ENCODE peak calls at places on chromosome 5, in eight cellular contexts. I is AG04449, G is uterus, A is PC-3, Y is nephron progenitor cell, M is HepG2, X is upper lobe of right lung, W is endothelial cell. D is an unnamed sample.

GRCh38 chr5:76813982-76814562 is 4.8 kb upstream of the F2RL1 start:
- DNase-seq in I (no peak), G (no peak), A (peak), Y (no peak), M (peak), X (no peak), W (no peak), D (peak)

GRCh38 chr5:128559300-128560297 is 21.6 kb upstream of the FBN2 start:
- DNase-seq in I (no peak), G (no peak), A (peak), Y (no peak), M (no peak), X (no peak), W (no peak), D (peak)

GRCh38 chr5:130333089-130333488 is 428.8 kb downstream of the CHSY3 start:
- DNase-seq in I (peak), G (no peak), A (peak), Y (no peak), M (no peak), X (no peak), W (no peak), D (peak)

GRCh38 chr5:96823900-96824351 is 16.2 kb upstream of the ERAP1 start:
- DNase-seq in I (peak), G (no peak), A (peak), Y (no peak), M (peak), X (no peak), W (no peak), D (peak)

GRCh38 chr5:42404366-42404765 is 18.9 kb upstream of the GHR start:
- DNase-seq in I (no peak), G (no peak), A (no peak), Y (no peak), M (no peak), X (no peak), W (no peak), D (no peak)

GRCh38 chr5:56128166-56128565 is 105.0 kb downstream of the ANKRD55 start:
- DNase-seq in I (no peak), G (no peak), A (no peak), Y (no peak), M (no peak), X (no peak), W (no peak), D (no peak)

GRCh38 chr5:43661102-43661501 is 58.1 kb downstream of the NNT start:
- DNase-seq in I (no peak), G (peak), A (peak), Y (peak), M (peak), X (no peak), W (peak), D (peak)

GRCh38 chr5:90876366-90876765 is 317.8 kb downstream of the ADGRV1 start:
- DNase-seq in I (no peak), G (no peak), A (no peak), Y (no peak), M (peak), X (no peak), W (no peak), D (no peak)

GRCh38 chr5:8907168-8907868 is 638.6 kb downstream of the SEMA5A start:
- DNase-seq in I (peak), G (no peak), A (peak), Y (no peak), M (no peak), X (no peak), W (no peak), D (peak)

GRCh38 chr5:167688731-167689130 is 602.7 kb upstream of the WWC1 start:
- DNase-seq in I (no peak), G (no peak), A (peak), Y (no peak), M (no peak), X (no peak), W (no peak), D (peak)

GRCh38 chr5:1737790-1738405 is 61.7 kb downstream of the MRPL36 start:
- DNase-seq in I (no peak), G (no peak), A (peak), Y (peak), M (peak), X (no peak), W (peak), D (peak)

GRCh38 chr5:136811551-136811950 is 446.2 kb upstream of the TRPC7 start:
- DNase-seq in I (peak), G (no peak), A (peak), Y (no peak), M (no peak), X (no peak), W (no peak), D (peak)

GRCh38 chr5:93461751-93462150 is 119.3 kb downstream of the NR2F1-AS1 start:
- DNase-seq in I (no peak), G (no peak), A (peak), Y (no peak), M (no peak), X (no peak), W (no peak), D (no peak)

GRCh38 chr5:170611446-170612088 is 107.7 kb downstream of the KCNIP1 start:
- DNase-seq in I (no peak), G (no peak), A (peak), Y (no peak), M (no peak), X (no peak), W (no peak), D (peak)

GRCh38 chr5:34499001-34499734 is 157.0 kb upstream of the RAI14 start:
- DNase-seq in I (peak), G (no peak), A (peak), Y (no peak), M (no peak), X (no peak), W (no peak), D (peak)

GRCh38 chr5:73346878-73347408 is 101.6 kb downstream of the FOXD1 start:
- DNase-seq in I (no peak), G (no peak), A (no peak), Y (no peak), M (no peak), X (no peak), W (no peak), D (no peak)

GRCh38 chr5:31364881-31365636 is 166.8 kb downstream of the DROSHA start:
- DNase-seq in I (peak), G (no peak), A (peak), Y (no peak), M (no peak), X (no peak), W (no peak), D (no peak)

GRCh38 chr5:105504-106080 is 13.6 kb downstream of the PLEKHG4B start:
- DNase-seq in I (no peak), G (no peak), A (no peak), Y (no peak), M (no peak), X (no peak), W (no peak), D (no peak)

GRCh38 chr5:4883388-4883787 is 256.7 kb upstream of the ADAMTS16 start:
- DNase-seq in I (no peak), G (no peak), A (no peak), Y (no peak), M (no peak), X (no peak), W (no peak), D (no peak)

GRCh38 chr5:172858990-172859811 is 25.1 kb downstream of the ERGIC1 start:
- DNase-seq in I (no peak), G (peak), A (peak), Y (no peak), M (peak), X (no peak), W (no peak), D (no peak)

GRCh38 chr5:93072831-93073459 is 508.1 kb downstream of the NR2F1-AS1 start:
- DNase-seq in I (no peak), G (no peak), A (peak), Y (no peak), M (no peak), X (no peak), W (no peak), D (peak)

GRCh38 chr5:38168029-38168428 is 90.3 kb upstream of the EGFLAM start:
- DNase-seq in I (no peak), G (no peak), A (no peak), Y (no peak), M (no peak), X (no peak), W (no peak), D (no peak)

GRCh38 chr5:164027738-164028137 is 522.3 kb downstream of the MAT2B start:
- DNase-seq in I (no peak), G (no peak), A (no peak), Y (no peak), M (no peak), X (no peak), W (no peak), D (no peak)

GRCh38 chr5:149301049-149301743 is 29.5 kb downstream of the AFAP1L1 start:
- DNase-seq in I (no peak), G (no peak), A (no peak), Y (no peak), M (no peak), X (no peak), W (no peak), D (peak)

GRCh38 chr5:18276939-18277338 is 642.7 kb downstream of the TAF11L14 start:
- DNase-seq in I (no peak), G (no peak), A (no peak), Y (no peak), M (no peak), X (no peak), W (no peak), D (no peak)

GRCh38 chr5:171155621-171156020 is 153.4 kb upstream of the TLX3 start:
- DNase-seq in I (no peak), G (no peak), A (peak), Y (no peak), M (no peak), X (no peak), W (no peak), D (no peak)

GRCh38 chr5:78300464-78301045 is 6.1 kb upstream of the AP3B1 start:
- DNase-seq in I (no peak), G (no peak), A (peak), Y (no peak), M (no peak), X (no peak), W (no peak), D (peak)
- TF ChIP-seq CTCF in I (no peak), G (no peak), A (peak), Y (no peak), M (no peak), X (peak), W (peak), D (peak)

DNA sequence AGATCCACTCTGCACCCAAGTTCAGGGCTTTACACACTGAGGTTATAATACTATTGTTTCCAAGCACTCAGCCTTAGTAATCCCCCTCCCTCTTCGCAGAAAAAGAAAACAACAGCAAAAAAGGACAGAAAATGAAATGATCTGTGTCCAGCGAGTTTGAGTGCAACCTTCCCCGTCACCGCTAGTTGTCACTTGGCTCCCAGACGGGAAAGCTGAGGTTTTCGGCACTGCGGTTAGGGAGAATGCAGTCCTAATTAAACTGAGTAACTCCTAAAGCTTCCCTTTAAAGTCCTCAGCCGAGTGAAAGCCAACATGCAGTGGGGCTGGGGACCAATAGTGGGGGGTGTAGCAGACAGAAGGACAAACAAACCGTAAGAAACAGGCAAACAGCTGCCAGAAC is 786 bp downstream of the GLRA1 start:
- DNase-seq in I (no peak), G (no peak), A (peak), Y (peak), M (no peak), X (no peak), W (peak), D (peak)
- TF ChIP-seq CTCF in I (no peak), G (no peak), A (peak), Y (peak), M (peak), X (no peak), W (peak), D (peak)

GRCh38 chr5:132777209-132778069 is at the start of gene SEPTIN8:
- DNase-seq in I (no peak), G (peak), A (peak), Y (peak), M (no peak), X (peak), W (peak), D (peak)

GRCh38 chr5:132776932-132777208 is 169 bp downstream of the SEPTIN8 start:
- DNase-seq in I (no peak), G (no peak), A (no peak), Y (no peak), M (no peak), X (no peak), W (no peak), D (no peak)

GRCh38 chr5:132774896-132775295 is 2.1 kb downstream of the SEPTIN8 start:
- DNase-seq in I (no peak), G (no peak), A (no peak), Y (no peak), M (no peak), X (no peak), W (no peak), D (no peak)

GRCh38 chr5:132775439-132776076 is 1.5 kb downstream of the SEPTIN8 start:
- DNase-seq in I (no peak), G (no peak), A (no peak), Y (no peak), M (no peak), X (no peak), W (no peak), D (peak)

GRCh38 chr5:132776077-132776931 is 735 bp downstream of the SEPTIN8 start:
- DNase-seq in I (no peak), G (no peak), A (peak), Y (peak), M (peak), X (no peak), W (peak), D (peak)
- TF ChIP-seq CTCF in I (no peak), G (no peak), A (no peak), Y (no peak), M (no peak), X (no peak), W (no peak), D (no peak)

DNA sequence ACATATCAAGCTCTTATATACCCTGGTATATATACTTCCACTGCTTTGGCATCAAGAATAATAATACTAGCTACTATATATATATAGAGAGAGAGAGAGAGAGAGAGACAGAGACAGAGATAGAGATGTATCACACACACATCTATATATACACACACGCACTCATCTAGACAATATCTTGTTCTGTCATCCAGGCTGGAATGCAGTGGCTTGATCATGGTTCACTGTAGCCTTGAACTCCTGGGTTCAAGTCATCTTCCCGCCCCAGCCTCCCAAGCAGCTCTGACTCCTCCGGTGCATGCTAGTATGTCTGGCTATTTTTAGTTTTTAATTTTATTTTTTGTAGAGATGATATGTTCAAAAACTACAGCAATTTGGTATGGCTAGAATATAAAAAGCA is 22.5 kb downstream of the ANKHD1 start:
- DNase-seq in I (no peak), G (no peak), A (no peak), Y (no peak), M (no peak), X (no peak), W (no peak), D (no peak)
- TF ChIP-seq CTCF in I (no peak), G (no peak), A (no peak), Y (no peak), M (no peak), X (no peak), W (no peak), D (no peak)

GRCh38 chr5:138032028-138032571 is 779 bp downstream of the FAM13B start:
- DNase-seq in I (no peak), G (peak), A (peak), Y (no peak), M (no peak), X (peak), W (no peak), D (peak)
- TF ChIP-seq CTCF in I (no peak), G (no peak), A (no peak), Y (no peak), M (no peak), X (no peak), W (no peak), D (no peak)

D was measured in MCF 10A.